ENCODE peak calls at places on chromosomes 6 and 20, in eight cellular contexts. P is T-helper 2 cell; Q is stimulated activated CD8-positive, alpha-beta memory T cell treated with anti-CD3 and anti-CD28 coated beads, Interleukin-4, amount 100 ng/mL, for 4 hours; R is bronchial epithelial cell; K is NCI-H524 treated with DMSO at 0.1 percent for 48 hours; E is heart left ventricle; L is mesenchymal stem cell; U is activated CD8-positive, alpha-beta memory T cell treated with anti-CD3 and anti-CD28 coated beads for 48 hours. S is an unnamed sample.

GRCh38 chr6:85678602-85679444 is 36.1 kb upstream of the SYNCRIP start:
- DNase-seq in L (peak), E (peak), R (peak), P (peak), U (peak), Q (peak), K (peak), S (peak)

GRCh38 chr6:90000864-90001731 is 106.8 kb downstream of the GJA10 start:
- DNase-seq in P (no peak), U (no peak), Q (no peak), E (no peak), K (peak), L (no peak), R (peak), S (no peak)

GRCh38 chr20:45347936-45348809 is at the start of gene SDC4:
- DNase-seq in E (peak), L (peak), Q (peak), R (peak), U (peak), K (no peak), P (peak), S (no peak)

GRCh38 chr20:57880155-57880648 is 170.4 kb upstream of the PMEPA1 start:
- DNase-seq in E (peak), K (no peak), Q (no peak), U (no peak), R (no peak), L (no peak), P (no peak), S (no peak)

GRCh38 chr20:23517719-23518118 is 26.8 kb downstream of the CST8 start:
- DNase-seq in U (no peak), K (no peak), L (no peak), E (no peak), Q (no peak), P (no peak), R (no peak), S (peak)

GRCh38 chr6:108476381-108476780 is 84.3 kb upstream of the FOXO3 start:
- DNase-seq in Q (no peak), R (no peak), K (no peak), E (no peak), P (no peak), L (no peak), U (no peak), S (no peak)

GRCh38 chr6:142744836-142745235 is 200.1 kb downstream of the HIVEP2 start:
- DNase-seq in R (peak), E (no peak), K (no peak), U (no peak), P (no peak), Q (no peak), L (peak), S (no peak)

GRCh38 chr6:83270971-83271714 is 78.0 kb downstream of the RWDD2A start:
- DNase-seq in K (no peak), Q (no peak), R (peak), L (peak), U (no peak), P (no peak), E (no peak), S (no peak)

GRCh38 chr6:15993716-15994228 is 135.1 kb upstream of the MYLIP start:
- DNase-seq in L (no peak), P (no peak), Q (no peak), K (no peak), E (no peak), R (no peak), U (no peak), S (no peak)

GRCh38 chr6:36788768-36789167 is 50.5 kb downstream of the CPNE5 start:
- DNase-seq in K (no peak), L (no peak), P (no peak), R (peak), U (no peak), Q (no peak), E (no peak), S (no peak)

GRCh38 chr6:4155848-4156466 is 20.6 kb upstream of the ECI2 start:
- DNase-seq in K (peak), L (peak), E (peak), U (peak), P (no peak), R (peak), Q (peak), S (peak)

S was measured in cerebellar cortex.